ENCODE peak calls at places on chromosomes 13 and 19, in five cellular contexts. S is lung; T is activated CD4-positive, CD25-positive, alpha-beta regulatory T cell treated with anti-CD3 and anti-CD28 coated beads, Interleukin-2, amount 50 U/mL, for 16 hours; C is LHCN-M2; A is progenitor cell of endocrine pancreas. X is an unnamed sample.

GRCh38 chr13:22369840-22370239 is 699.0 kb downstream of the FGF9 start:
- DNase-seq in S (no peak), T (no peak), A (no peak), C (no peak), X (no peak)

GRCh38 chr19:34556500-34556899 is 74.9 kb downstream of the WTIP start:
- DNase-seq in T (no peak), A (no peak), S (no peak), C (peak), X (peak)

GRCh38 chr19:40609561-40610395 is 8.6 kb downstream of the LTBP4 start:
- DNase-seq in T (peak), A (peak), C (peak), S (peak), X (no peak)

GRCh38 chr13:52845766-52846566 is 2.5 kb downstream of the PCDH8 start:
- DNase-seq in C (no peak), S (no peak), T (no peak), A (peak), X (no peak)

GRCh38 chr13:29969286-29969685 is 118.9 kb upstream of the UBL3 start:
- DNase-seq in A (no peak), C (peak), S (no peak), T (no peak), X (peak)

GRCh38 chr19:18756896-18757295 is 34.2 kb downstream of the COMP start:
- DNase-seq in T (no peak), A (no peak), C (no peak), S (no peak), X (no peak)

GRCh38 chr13:114081761-114082681 is 50.4 kb downstream of the RASA3 start:
- DNase-seq in T (no peak), A (no peak), S (no peak), C (no peak), X (no peak)

GRCh38 chr13:83449666-83450395 is 432.4 kb downstream of the SLITRK1 start:
- DNase-seq in C (peak), S (no peak), A (no peak), T (no peak), X (peak)

GRCh38 chr13:35716186-35716585 is 239.7 kb upstream of the MAB21L1 start:
- DNase-seq in C (no peak), S (peak), T (no peak), A (no peak), X (peak)

GRCh38 chr19:14342809-14343208 is 38.4 kb upstream of the ADGRE5 start:
- DNase-seq in T (no peak), A (no peak), C (no peak), S (no peak), X (no peak)

GRCh38 chr19:54158812-54159351 is 639 bp downstream of the LENG1 start:
- DNase-seq in S (no peak), C (no peak), T (no peak), A (no peak), X (no peak)

GRCh38 chr19:35673121-35673804 is 6.9 kb downstream of the UPK1A start:
- DNase-seq in S (no peak), A (no peak), T (no peak), C (peak), X (peak)

GRCh38 chr19:18741566-18742121 is 49.5 kb downstream of the COMP start:
- DNase-seq in C (no peak), A (peak), T (no peak), S (peak), X (no peak)

GRCh38 chr19:49553451-49554271 is 25.9 kb downstream of the RCN3 start:
- DNase-seq in A (no peak), T (no peak), C (peak), S (no peak), X (peak)

GRCh38 chr19:43798546-43799409 is 3.5 kb downstream of the LYPD5 start:
- DNase-seq in C (no peak), S (peak), T (no peak), A (peak), X (no peak)

GRCh38 chr13:114309806-114310410 is 4.4 kb upstream of the CHAMP1 start:
- DNase-seq in A (no peak), C (no peak), S (no peak), T (no peak), X (no peak)

GRCh38 chr13:98626298-98626940 is 49.5 kb upstream of the STK24 start:
- DNase-seq in C (no peak), A (no peak), T (no peak), S (no peak), X (no peak)

GRCh38 chr19:55638864-55639359 is 1.9 kb upstream of the ZNF580 start:
- DNase-seq in A (no peak), T (no peak), C (peak), S (no peak), X (no peak)

GRCh38 chr19:38046254-38047047 is 139.4 kb downstream of the SIPA1L3 start:
- DNase-seq in C (no peak), T (no peak), S (no peak), A (no peak), X (no peak)

GRCh38 chr19:3725640-3726310 is 17.6 kb downstream of the TJP3 start:
- DNase-seq in S (peak), A (no peak), C (no peak), T (no peak), X (no peak)

GRCh38 chr13:101530293-101530692 is 77.8 kb downstream of the ITGBL1 start:
- DNase-seq in S (no peak), A (no peak), C (peak), T (no peak), X (no peak)

GRCh38 chr13:102405499-102406079 is 3.7 kb upstream of the FGF14 start:
- DNase-seq in A (peak), T (no peak), C (no peak), S (no peak), X (peak)

X was measured in HT1080.